ENCODE peak calls at places on chromosomes 13 and 19, in seven cellular contexts. O is midbrain; R is AG09309; K is CD4-positive, CD25-positive, alpha-beta regulatory T cell; M is AML-193; J is HepG2; G is islet precursor cell. H is an unnamed sample.

GRCh38 chr13:21668665-21669599 is 1.9 kb upstream of the FGF9 start:
- DNase-seq in G (peak), K (peak), O (no peak), M (no peak), J (no peak), R (no peak), H (peak)

GRCh38 chr13:23558675-23559536 is 11.3 kb upstream of the TNFRSF19 start:
- DNase-seq in K (no peak), M (peak), G (peak), O (peak), J (peak), R (peak), H (no peak)

GRCh38 chr13:81770868-81771505 is 1430.1 kb upstream of the SPRY2 start:
- DNase-seq in R (no peak), K (no peak), J (no peak), O (no peak), M (no peak), G (no peak), H (no peak)

GRCh38 chr19:6713773-6714692 is 6.4 kb downstream of the C3 start:
- DNase-seq in K (no peak), G (no peak), O (no peak), M (no peak), R (no peak), J (no peak), H (no peak)

GRCh38 chr19:7963566-7963965 is 20.1 kb upstream of the TIMM44 start:
- DNase-seq in G (no peak), R (no peak), O (no peak), M (no peak), K (no peak), J (no peak), H (no peak)

GRCh38 chr13:98541211-98541610 is 35.7 kb downstream of the STK24 start:
- DNase-seq in J (no peak), O (peak), G (no peak), M (no peak), R (no peak), K (no peak), H (no peak)

GRCh38 chr13:27054760-27055159 is 116.9 kb downstream of the USP12 start:
- DNase-seq in J (no peak), O (no peak), R (no peak), M (no peak), G (no peak), K (no peak), H (no peak)

GRCh38 chr13:41310963-41311606 is at the start of gene NAA16:
- DNase-seq in R (peak), O (peak), J (peak), K (peak), G (peak), M (peak), H (peak)

GRCh38 chr13:20428666-20429644 is 96.7 kb downstream of the CRYL1 start:
- DNase-seq in K (no peak), J (no peak), M (no peak), O (no peak), R (no peak), G (no peak), H (no peak)